ENCODE peak calls at places on chromosomes 4 and X, in four cellular contexts. O is cardiac fibroblast; J is hippocampal formation; V is CD4-positive, alpha-beta memory T cell. R is an unnamed sample.

GRCh38 chr4:169620846-169621228 is 459 bp downstream of the CLCN3 start:
- DNase-seq in O (peak; percentile 31), J (no peak), V (no peak), R (no peak)

GRCh38 chr4:86845593-86845992 is 3.6 kb downstream of the SLC10A6 start:
- DNase-seq in O (no peak), J (no peak), V (no peak), R (no peak)

GRCh38 chrX:2696698-2697215 is 5.7 kb downstream of the CD99 start:
- DNase-seq in O (peak; percentile 83), J (no peak), V (peak; percentile 64), R (no peak)

GRCh38 chr4:102196221-102196620 is 149.1 kb downstream of the SLC39A8 start:
- DNase-seq in O (no peak), J (no peak), V (no peak), R (no peak)

GRCh38 chr4:21795091-21795490 is 153.5 kb downstream of the KCNIP4 start:
- DNase-seq in O (peak; percentile 45), J (no peak), V (no peak), R (no peak)

GRCh38 chr4:32962100-32962499 is 2241.9 kb downstream of the PCDH7 start:
- DNase-seq in O (no peak), J (no peak), V (no peak), R (no peak)

GRCh38 chr4:117831060-117831683 is 203.1 kb upstream of the NDST3 start:
- DNase-seq in O (no peak), J (no peak), V (no peak), R (no peak)

GRCh38 chr4:140252144-140252741 is 98.3 kb upstream of the MAML3 start:
- DNase-seq in O (peak; percentile 25), J (peak; percentile 31), V (no peak), R (no peak)

GRCh38 chr4:1113311-1114009 is at the start of gene RNF212:
- DNase-seq in O (peak; percentile 23), J (no peak), V (peak; percentile 39), R (peak; percentile 20)

GRCh38 chrX:9062621-9063020 is 28.7 kb upstream of the FAM9B start:
- DNase-seq in O (peak; percentile 2), J (no peak), V (no peak), R (no peak)

GRCh38 chrX:39777623-39778025 is 320.1 kb downstream of the BCOR start:
- DNase-seq in O (no peak), J (no peak), V (no peak), R (no peak)

R was measured in CD4-positive, CD25-positive, alpha-beta regulatory T cell.